ENCODE peak calls at places on chromosomes 1 and 21, in seven cellular contexts. H is Right ventricle myocardium inferior; F is effector memory CD4-positive, alpha-beta T cell; Z is NB4; W is fibroblast of gingiva; V is left kidney; X is activated CD4-positive, CD25-positive, alpha-beta regulatory T cell treated with anti-CD3 and anti-CD28 coated beads, Interleukin-2, amount 50 U/mL, for 72 hours. N is an unnamed sample.

GRCh38 chr1:192539450-192540132 is 36.0 kb upstream of the RGS1 start:
- DNase-seq in H (no peak), F (no peak), Z (no peak), W (peak), V (peak), X (no peak), N (no peak)

GRCh38 chr21:44845418-44846200 is 27.7 kb upstream of the SUMO3 start:
- DNase-seq in H (peak), F (peak), Z (peak), W (peak), V (peak), X (peak), N (peak)

GRCh38 chr1:56189454-56189853 is 389.9 kb downstream of the PLPP3 start:
- DNase-seq in H (no peak), F (no peak), Z (no peak), W (no peak), V (no peak), X (no peak), N (no peak)

GRCh38 chr1:245370905-245371581 is 216.3 kb downstream of the KIF26B start:
- DNase-seq in H (no peak), F (no peak), Z (peak), W (no peak), V (peak), X (no peak), N (peak)

GRCh38 chr1:168636642-168637111 is 60.3 kb downstream of the XCL1 start:
- DNase-seq in H (no peak), F (no peak), Z (no peak), W (peak), V (no peak), X (no peak), N (peak)

GRCh38 chr1:86773331-86774288 is 69.2 kb downstream of the SH3GLB1 start:
- DNase-seq in H (no peak), F (no peak), Z (no peak), W (no peak), V (no peak), X (no peak), N (no peak)

GRCh38 chr1:207335695-207336363 is 14.4 kb downstream of the CD55 start:
- DNase-seq in H (no peak), F (no peak), Z (peak), W (peak), V (no peak), X (no peak), N (no peak)

GRCh38 chr21:31514598-31514997 is 144.9 kb upstream of the SOD1 start:
- DNase-seq in H (no peak), F (no peak), Z (no peak), W (no peak), V (peak), X (no peak), N (peak)

GRCh38 chr1:158053276-158053675 is 59.8 kb downstream of the KIRREL1 start:
- DNase-seq in H (no peak), F (no peak), Z (no peak), W (no peak), V (no peak), X (no peak), N (no peak)

GRCh38 chr21:39439232-39439631 is 6.3 kb downstream of the LCA5L start:
- DNase-seq in H (no peak), F (no peak), Z (no peak), W (no peak), V (no peak), X (no peak), N (no peak)

N was measured in NCI-H69.